ENCODE peak calls at places on chromosomes 11 and 22, in ten cellular contexts. Y is neural crest cell, W is tibial artery, N is lower lobe of right lung, R is fibroblast of lung, B is choroid plexus epithelial cell, A is left ventricle myocardium inferior, J is H9, O is BE2C, C is cardiac fibroblast. Z is an unnamed sample.

GRCh38 chr11:93984205-93984586 is 37.0 kb upstream of the HEPHL1 start:
- DNase-seq in B (no peak), R (peak), Y (no peak), A (no peak), N (no peak), J (no peak), C (peak), O (no peak), W (no peak), Z (no peak)

GRCh38 chr22:21621891-21622623 is 7.8 kb downstream of the YDJC start:
- DNase-seq in C (no peak), O (no peak), J (no peak), R (no peak), W (peak), A (no peak), B (no peak), N (peak), Y (no peak), Z (no peak)

GRCh38 chr11:64258946-64259532 is 7.7 kb downstream of the PLCB3 start:
- DNase-seq in A (no peak), Y (no peak), R (no peak), O (no peak), C (no peak), N (no peak), W (no peak), B (no peak), J (no peak), Z (no peak)

GRCh38 chr22:27879923-27880322 is 39.1 kb downstream of the PITPNB start:
- DNase-seq in Y (peak), R (peak), J (no peak), W (no peak), N (no peak), O (peak), A (no peak), C (peak), B (peak), Z (no peak)

GRCh38 chr22:44440224-44441160 is 57.5 kb downstream of the RTL6 start:
- DNase-seq in J (no peak), Y (no peak), O (no peak), B (no peak), A (no peak), W (no peak), N (no peak), C (no peak), R (no peak), Z (no peak)

GRCh38 chr11:69158301-69159152 is 2.8 kb downstream of the SMIM38 start:
- DNase-seq in A (no peak), W (no peak), Y (no peak), N (no peak), O (peak), J (no peak), B (no peak), R (no peak), C (no peak), Z (no peak)

GRCh38 chr11:2777396-2777795 is 77.6 kb upstream of the KCNQ1OT1 start:
- DNase-seq in J (no peak), N (peak), C (peak), A (peak), R (peak), W (no peak), Y (peak), B (no peak), O (no peak), Z (no peak)

GRCh38 chr22:45923812-45924211 is 53.1 kb downstream of the WNT7B start:
- DNase-seq in J (no peak), N (peak), C (no peak), A (no peak), O (no peak), B (no peak), Y (no peak), R (no peak), W (no peak), Z (no peak)

GRCh38 chr11:68870470-68870869 is 28.8 kb upstream of the CPT1A start:
- DNase-seq in Y (no peak), N (no peak), B (no peak), C (peak), J (no peak), W (no peak), R (no peak), O (no peak), A (no peak), Z (no peak)

GRCh38 chr22:38504731-38505594 is 1.1 kb downstream of the DDX17 start:
- DNase-seq in J (no peak), R (peak), A (peak), W (peak), O (peak), Y (no peak), N (peak), C (peak), B (peak), Z (peak)

GRCh38 chr11:65362320-65362931 is 7.9 kb downstream of the TIGD3 start:
- DNase-seq in R (no peak), O (no peak), C (no peak), B (no peak), N (no peak), W (no peak), J (no peak), Y (no peak), A (no peak), Z (no peak)

GRCh38 chr11:96306933-96307747 is 35.9 kb downstream of the MAML2 start:
- DNase-seq in Y (peak), O (peak), J (no peak), W (peak), A (peak), C (peak), N (peak), B (peak), R (peak), Z (no peak)

GRCh38 chr11:109853156-109853776 is 239.9 kb upstream of the ZC3H12C start:
- DNase-seq in N (no peak), C (peak), J (no peak), B (peak), O (peak), W (no peak), Y (peak), A (no peak), R (peak), Z (no peak)

GRCh38 chr22:50723991-50724390 is 14.0 kb upstream of the ACR start:
- DNase-seq in N (no peak), J (no peak), W (no peak), C (no peak), Y (no peak), B (no peak), A (no peak), O (no peak), R (no peak), Z (no peak)

GRCh38 chr22:39678862-39679490 is 108.4 kb downstream of the CACNA1I start:
- DNase-seq in C (no peak), J (no peak), O (no peak), N (no peak), B (no peak), A (no peak), Y (no peak), W (no peak), R (no peak), Z (no peak)

DNA sequence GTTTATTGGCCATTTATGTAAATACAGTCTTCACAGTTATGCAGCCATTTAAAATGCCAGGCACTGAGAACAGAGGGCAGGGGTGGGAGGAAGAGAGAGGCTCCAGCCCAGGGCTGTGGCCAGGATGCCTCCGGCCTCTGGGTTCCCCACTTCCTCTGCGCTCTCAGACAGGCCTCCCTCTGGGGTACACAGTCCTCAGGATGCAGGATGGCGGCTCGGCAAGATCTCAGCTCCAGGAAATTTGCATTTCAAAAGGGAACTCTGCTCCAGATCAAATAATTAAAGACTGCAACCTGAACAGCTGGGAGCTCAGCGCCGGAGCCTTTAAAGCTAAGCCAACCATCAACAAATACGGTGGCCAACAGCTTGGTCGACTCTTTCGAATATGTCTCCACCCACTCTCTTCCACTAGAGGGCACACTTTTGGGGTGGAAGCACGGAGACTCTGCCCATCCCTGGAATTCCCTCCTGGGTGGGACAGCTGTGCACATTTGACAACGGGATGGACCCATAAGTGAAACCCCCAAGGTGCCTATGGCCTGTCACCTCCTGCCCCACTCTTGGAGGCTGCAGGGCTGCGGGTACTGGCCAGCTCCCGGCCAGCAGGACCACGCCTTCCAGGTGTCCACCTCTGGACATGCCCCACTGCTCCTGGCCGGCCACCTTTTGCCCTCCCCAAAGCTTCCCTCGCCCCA is 1044.7 kb downstream of the BRD1 start:
- DNase-seq in B (no peak), O (no peak), R (no peak), J (peak), A (no peak), C (no peak), W (no peak), N (no peak), Y (peak), Z (no peak)
- TF ChIP-seq CTCF in B (no peak), O (peak), R (no peak), J (peak), A (peak), C (no peak), W (no peak), N (peak), Y (peak), Z (no peak)

GRCh38 chr11:117823294-117823940 is 1.1 kb downstream of the FXYD2 start:
- DNase-seq in R (no peak), J (no peak), Y (no peak), A (no peak), C (no peak), N (no peak), O (no peak), B (no peak), W (no peak), Z (peak)
- TF ChIP-seq CTCF in R (no peak), J (peak), Y (peak), A (no peak), C (peak), N (peak), O (peak), B (peak), W (no peak), Z (no peak)

GRCh38 chr11:118791961-118792578 is 1.1 kb upstream of the DDX6 start:
- DNase-seq in O (peak), Y (no peak), A (no peak), W (peak), J (peak), C (peak), N (peak), B (peak), R (no peak), Z (peak)
- TF ChIP-seq CTCF in O (no peak), Y (no peak), A (no peak), W (no peak), J (no peak), C (no peak), N (no peak), B (no peak), R (no peak), Z (no peak)

GRCh38 chr11:84947970-84948600 is 679.1 kb downstream of the DLG2 start:
- DNase-seq in O (no peak), W (no peak), N (no peak), J (no peak), R (peak), B (peak), C (peak), Y (no peak), A (no peak), Z (no peak)

GRCh38 chr11:84947070-84947469 is 680.1 kb downstream of the DLG2 start:
- DNase-seq in J (no peak), N (no peak), B (no peak), W (no peak), A (no peak), C (no peak), O (no peak), Y (no peak), R (no peak), Z (no peak)
- TF ChIP-seq CTCF in J (no peak), N (no peak), B (no peak), W (no peak), A (no peak), C (no peak), O (no peak), Y (no peak), R (no peak), Z (no peak)

Z was measured in natural killer cell.